ENCODE peak calls at places on chromosome 5, in five cellular contexts. R, Z, Y, E and L are unnamed samples.
A peak's percentile ranks its signal among the peaks of the same experiment; 100 is the strongest.

GRCh38 chr5:128546658-128547281 is 8.7 kb upstream of the FBN2 start:
- DNase-seq in E (peak; percentile 92), R (no peak), Y (no peak), Z (no peak), L (no peak)

GRCh38 chr5:68460147-68460760 is 244.7 kb downstream of the PIK3R1 start:
- DNase-seq in R (no peak), Z (peak; percentile 26), Y (no peak), E (peak; percentile 73), L (peak; percentile 65)

GRCh38 chr5:126519637-126520592 is 75.1 kb downstream of the ALDH7A1 start:
- DNase-seq in Y (no peak), E (no peak), Z (no peak), R (peak; percentile 41), L (peak; percentile 62)

GRCh38 chr5:127320032-127320945 is 29.7 kb downstream of the MEGF10 start:
- DNase-seq in R (no peak), E (no peak), Z (no peak), Y (no peak), L (no peak)

GRCh38 chr5:122516432-122516743 is 204.4 kb downstream of the SNCAIP start:
- DNase-seq in Z (no peak), Y (no peak), R (no peak), E (no peak), L (no peak)

GRCh38 chr5:9519537-9519936 is 26.3 kb downstream of the SEMA5A start:
- DNase-seq in Z (no peak), R (no peak), E (no peak), Y (no peak), L (peak; percentile 37)

GRCh38 chr5:104184264-104184663 is 621.7 kb upstream of the NUDT12 start:
- DNase-seq in E (no peak), Y (no peak), Z (no peak), R (no peak), L (no peak)

GRCh38 chr5:163503106-163504090 is 2.0 kb upstream of the MAT2B start:
- DNase-seq in Y (peak; percentile 89), E (peak; percentile 86), Z (peak; percentile 48), R (peak; percentile 73), L (peak; percentile 84)

GRCh38 chr5:69414885-69415583 is at the start of gene MARVELD2:
- DNase-seq in Z (peak; percentile 47), R (peak; percentile 89), Y (peak; percentile 94), E (peak; percentile 84), L (peak; percentile 51)

GRCh38 chr5:81755320-81755719 is 4.4 kb upstream of the SSBP2 start:
- DNase-seq in Y (peak; percentile 75), Z (no peak), R (no peak), E (peak; percentile 95), L (peak; percentile 89)

GRCh38 chr5:77168187-77168883 is 42.1 kb upstream of the PDE8B start:
- DNase-seq in Y (no peak), Z (no peak), R (no peak), E (no peak), L (no peak)

GRCh38 chr5:72474117-72474915 is 32.9 kb downstream of the ZNF366 start:
- DNase-seq in Y (no peak), Z (no peak), R (no peak), E (no peak), L (no peak)

GRCh38 chr5:178297751-178298150 is 65.1 kb upstream of the PHYKPL start:
- DNase-seq in Z (no peak), R (no peak), E (no peak), Y (no peak), L (no peak)

GRCh38 chr5:180640765-180641565 is 8.4 kb downstream of the FLT4 start:
- DNase-seq in E (no peak), Y (no peak), R (peak; percentile 39), Z (no peak), L (no peak)

GRCh38 chr5:54455413-54456157 is at the start of gene HSPB3:
- DNase-seq in Y (no peak), Z (no peak), R (no peak), E (peak; percentile 64), L (peak; percentile 80)

GRCh38 chr5:50440651-50441478 is at the start of gene EMB:
- DNase-seq in R (peak; percentile 84), Y (peak; percentile 92), E (peak; percentile 43), Z (peak; percentile 57), L (peak; percentile 29)

GRCh38 chr5:44809215-44809955 is 638 bp downstream of the MRPS30 start:
- DNase-seq in Y (peak; percentile 34), E (peak; percentile 52), Z (peak; percentile 57), R (no peak), L (peak; percentile 84)

GRCh38 chr5:44809956-44810276 is 1.2 kb downstream of the MRPS30 start:
- DNase-seq in Z (no peak), Y (no peak), E (no peak), R (no peak), L (no peak)

DNA sequence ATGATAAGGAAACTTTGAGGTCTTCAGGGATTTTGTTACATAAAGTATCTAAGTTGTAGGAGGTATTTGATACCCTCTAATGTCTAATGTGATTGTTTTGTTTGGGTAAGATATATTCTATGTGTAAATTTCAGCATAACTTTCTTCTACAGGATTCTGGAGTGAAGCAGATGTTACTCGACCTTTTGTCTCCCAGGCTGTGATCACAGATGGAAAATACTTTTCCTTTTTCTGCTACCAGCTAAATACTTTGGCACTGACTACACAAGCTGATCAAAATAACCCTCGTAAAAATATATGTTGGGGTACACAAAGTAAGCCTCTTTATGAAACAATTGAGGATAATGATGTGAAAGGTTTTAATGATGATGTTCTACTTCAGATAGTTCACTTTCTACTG is 6.0 kb downstream of the MRPS30 start:
- DNase-seq in R (no peak), E (no peak), Y (no peak), Z (no peak), L (no peak)
- H2BK12ac ChIP-seq in R (no peak overlapping the region), E (no peak overlapping the region), Y (no peak overlapping the region), Z (no peak overlapping the region), L (no peak overlapping the region)

DNA sequence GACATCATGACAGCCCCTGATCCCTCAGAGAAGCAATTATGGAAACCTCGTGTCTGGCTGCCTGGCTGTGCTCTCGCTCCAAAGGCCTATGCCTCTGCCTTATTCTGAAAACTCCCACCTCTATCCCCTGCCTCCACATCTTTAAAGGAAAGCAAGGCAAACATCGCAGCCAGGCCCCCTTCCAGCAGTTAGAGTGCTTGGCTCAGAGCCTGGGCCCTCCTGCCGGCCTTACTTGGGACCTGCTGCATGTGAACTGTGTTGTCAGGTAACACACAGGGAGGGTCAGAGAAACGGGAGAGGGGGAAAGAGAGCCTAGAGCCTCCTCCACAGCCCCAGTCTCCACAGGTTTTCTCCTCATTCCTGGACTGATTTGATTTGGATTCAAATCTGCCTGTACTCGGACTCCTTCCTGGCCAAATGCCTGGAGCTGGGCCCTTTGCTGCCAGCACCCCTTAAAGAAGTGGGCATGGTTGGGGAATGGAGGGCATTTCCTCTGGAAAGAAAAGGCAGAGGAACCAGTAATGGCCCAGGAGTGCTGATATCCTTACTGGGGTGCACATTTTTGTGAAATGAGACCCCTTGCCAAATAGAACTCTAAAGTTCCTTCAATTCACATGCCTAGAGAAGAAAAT is 3.7 kb downstream of the DCANP1 start:
- DNase-seq in E (no peak), Y (peak; percentile 24), Z (no peak), R (peak; percentile 35), L (no peak)
- H2BK12ac ChIP-seq in E (no peak overlapping the region), Y (no peak overlapping the region), Z (no peak overlapping the region), R (no peak overlapping the region), L (no peak overlapping the region)

DNA sequence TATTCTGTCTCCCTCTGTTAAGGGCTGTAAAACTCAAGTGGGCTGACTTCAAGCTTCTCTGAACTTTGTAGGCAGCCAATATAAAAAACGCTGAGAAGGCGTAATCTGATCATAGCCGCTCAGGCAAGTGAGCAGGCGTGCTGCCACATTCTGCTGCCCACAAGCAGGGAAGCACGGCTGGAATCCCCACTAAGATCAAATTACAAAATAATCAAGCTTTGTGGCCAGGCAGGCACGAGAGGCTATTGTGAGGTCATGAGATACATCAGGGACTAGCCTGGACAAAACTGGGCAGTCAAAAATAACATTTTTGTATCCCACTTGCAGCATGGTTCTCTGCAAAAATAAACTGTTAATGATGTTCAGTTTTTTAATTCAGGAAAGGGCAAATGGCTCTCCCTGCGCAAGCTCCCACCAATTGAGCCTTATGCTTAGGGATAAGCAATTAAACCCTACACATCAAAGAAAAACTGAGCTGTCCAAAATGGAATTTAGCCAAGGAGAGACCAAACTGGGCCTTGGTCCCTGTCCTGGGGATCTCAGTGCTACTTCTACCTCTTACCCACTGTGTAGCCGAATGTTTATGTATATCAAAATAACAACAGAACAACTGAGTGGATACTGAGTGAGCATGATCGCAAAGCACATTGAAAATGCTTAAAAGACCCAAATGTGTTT is 63.9 kb downstream of the POU5F2 start:
- DNase-seq in Z (peak; percentile 67), E (no peak), R (no peak), Y (peak; percentile 71), L (peak; percentile 92)
- H2BK12ac ChIP-seq in Z (no peak overlapping the region), E (no peak overlapping the region), R (no peak overlapping the region), Y (no peak overlapping the region), L (no peak overlapping the region)

GRCh38 chr5:40991168-40991980 is 79.8 kb downstream of the MROH2B start:
- DNase-seq in R (no peak), Y (no peak), Z (no peak), E (peak; percentile 41), L (peak; percentile 51)

GRCh38 chr5:40999966-41000365 is 71.2 kb downstream of the MROH2B start:
- DNase-seq in R (no peak), Y (no peak), Z (no peak), E (no peak), L (no peak)

GRCh38 chr5:40991981-40992559 is 79.1 kb downstream of the MROH2B start:
- DNase-seq in R (no peak), Z (no peak), E (no peak), Y (no peak), L (no peak)

DNA sequence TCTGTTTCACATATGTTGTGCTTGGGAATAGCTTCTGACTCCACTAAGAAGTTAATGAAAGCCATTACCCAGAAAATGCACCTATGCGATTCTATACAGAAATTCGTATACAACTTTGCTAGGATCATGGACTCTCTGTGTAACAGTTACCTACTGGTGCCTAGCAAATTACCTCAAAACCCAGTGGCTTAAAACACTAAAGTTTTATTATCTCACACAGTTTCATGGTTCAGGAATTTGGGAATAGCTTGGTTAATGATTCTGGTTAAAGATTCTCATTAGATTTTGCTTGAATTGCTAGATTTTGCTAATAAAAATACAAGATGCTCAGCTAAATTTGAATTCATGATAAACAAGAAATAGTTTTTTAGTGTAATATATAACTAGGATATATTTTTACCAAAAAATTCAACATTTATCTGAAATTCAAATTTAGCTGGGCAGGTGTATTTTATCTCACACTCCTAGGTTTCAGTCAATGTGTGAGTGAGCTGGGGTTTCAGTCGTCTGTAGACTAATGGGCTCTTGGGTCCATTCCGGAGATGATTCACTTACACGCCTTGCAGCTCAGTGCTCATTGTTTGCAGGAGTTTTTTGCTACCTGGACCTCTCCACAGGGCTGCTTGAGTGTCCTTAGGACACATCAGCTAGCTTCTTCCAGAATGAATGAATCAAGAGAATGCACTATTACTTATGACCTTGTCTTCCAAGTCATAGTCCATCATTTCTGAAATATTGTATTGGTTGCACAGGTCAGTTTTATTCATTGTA is 75.1 kb downstream of the MROH2B start:
- DNase-seq in Y (no peak), R (no peak), Z (no peak), E (no peak), L (no peak)
- H2BK12ac ChIP-seq in Y (no peak overlapping the region), R (no peak overlapping the region), Z (no peak overlapping the region), E (no peak overlapping the region), L (no peak overlapping the region)

DNA sequence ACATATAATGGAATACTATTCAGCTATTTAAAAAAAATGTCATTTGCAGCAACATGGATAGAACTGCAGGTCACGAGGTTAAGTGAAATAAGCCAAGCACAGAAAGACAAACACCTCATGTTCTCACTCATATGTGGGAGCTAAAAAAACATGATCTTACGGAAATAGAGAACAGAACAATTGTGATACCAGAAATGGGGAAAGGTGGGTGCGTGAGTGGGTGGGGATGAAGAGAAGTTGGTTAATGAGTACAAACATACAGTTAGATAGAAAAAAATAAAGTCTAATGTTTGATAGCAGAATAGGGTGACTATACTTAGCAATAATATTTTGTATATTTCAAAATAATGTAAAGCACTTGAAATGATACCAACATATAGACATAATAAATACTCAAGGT is 38.7 kb downstream of the FAM114A2 start:
- DNase-seq in Y (no peak), R (no peak), E (no peak), Z (no peak), L (no peak)
- H2BK12ac ChIP-seq in Y (no peak overlapping the region), R (no peak overlapping the region), E (no peak overlapping the region), Z (no peak overlapping the region), L (no peak overlapping the region)